ENCODE peak calls at places on chromosomes 2 and 18, in six cellular contexts. O is HepG2, B is GM12892, T is GM12878, I is H1, N is K562. U is an unnamed sample.

GRCh38 chr2:29420999-29421856 is 306.0 kb downstream of the CLIP4 start:
- DNase-seq in T (no peak), B (no peak), I (no peak), N (no peak), O (no peak), U (no peak)

GRCh38 chr2:121994238-121995206 is 239.1 kb downstream of the TSN start:
- DNase-seq in I (peak; percentile 38), N (no peak), O (no peak), T (no peak), B (no peak), U (no peak)

GRCh38 chr2:169452080-169452479 is 27.2 kb upstream of the BBS5 start:
- DNase-seq in N (peak; percentile 56), T (no peak), O (peak; percentile 61), B (no peak), I (no peak), U (no peak)

GRCh38 chr2:1455466-1455865 is 42.2 kb downstream of the TPO start:
- DNase-seq in O (no peak), T (no peak), I (no peak), N (no peak), B (no peak), U (no peak)

GRCh38 chr2:63856302-63856600 is 14.6 kb downstream of the UGP2 start:
- DNase-seq in O (no peak), B (no peak), I (no peak), N (no peak), T (no peak), U (no peak)

GRCh38 chr18:76679877-76680276 is 142.5 kb upstream of the ZNF236 start:
- DNase-seq in N (no peak), I (no peak), O (no peak), T (no peak), B (no peak), U (no peak)

GRCh38 chr2:105787376-105788318 is 42.9 kb downstream of the NCK2 start:
- DNase-seq in B (no peak), I (no peak), N (peak; percentile 42), O (no peak), T (no peak), U (no peak)

GRCh38 chr2:121790276-121790956 is 35.0 kb downstream of the TSN start:
- DNase-seq in N (no peak), B (no peak), I (no peak), O (peak; percentile 61), T (no peak), U (no peak)

GRCh38 chr2:219688560-219689445 is 61.4 kb downstream of the SLC4A3 start:
- DNase-seq in B (no peak), I (no peak), T (no peak), N (no peak), O (peak; percentile 36), U (no peak)

GRCh38 chr2:108988796-108989713 is at the start of gene EDAR:
- DNase-seq in T (no peak), N (peak; percentile 25), B (peak; percentile 37), O (peak; percentile 54), I (peak; percentile 79), U (peak; percentile 41)

GRCh38 chr2:28652217-28652616 is 99.4 kb upstream of the PPP1CB start:
- DNase-seq in O (no peak), T (no peak), B (no peak), I (no peak), N (no peak), U (no peak)

GRCh38 chr18:730692-731091 is 18.3 kb upstream of the ENOSF1 start:
- DNase-seq in I (no peak), N (no peak), B (no peak), O (no peak), T (no peak), U (no peak)

GRCh38 chr2:15363734-15364133 is 197.4 kb downstream of the NBAS start:
- DNase-seq in I (no peak), T (no peak), O (no peak), B (no peak), N (no peak), U (no peak)

GRCh38 chr2:85132392-85132791 is 800 bp upstream of the TCF7L1 start:
- DNase-seq in I (no peak), T (no peak), O (no peak), B (no peak), N (no peak), U (no peak)

GRCh38 chr2:226649871-226650660 is 149.6 kb downstream of the IRS1 start:
- DNase-seq in O (peak; percentile 90), N (no peak), B (no peak), I (peak; percentile 56), T (peak; percentile 33), U (no peak)

GRCh38 chr18:28834889-28835288 is 658.0 kb upstream of the CDH2 start:
- DNase-seq in I (no peak), N (no peak), O (no peak), B (no peak), T (no peak), U (no peak)

GRCh38 chr2:176491172-176491904 is 222.1 kb downstream of the MTX2 start:
- DNase-seq in B (peak; percentile 40), O (no peak), T (peak; percentile 67), N (peak; percentile 76), I (no peak), U (peak; percentile 56)

GRCh38 chr2:37992631-37993030 is 67.5 kb downstream of the RMDN2 start:
- DNase-seq in T (no peak), B (no peak), O (no peak), I (no peak), N (no peak), U (no peak)

GRCh38 chr2:102278720-102279390 is 32.5 kb upstream of the IL1RL1 start:
- DNase-seq in O (no peak), B (no peak), N (no peak), I (no peak), T (no peak), U (no peak)

GRCh38 chr2:202201220-202202160 is 36.9 kb downstream of the SUMO1 start:
- DNase-seq in O (no peak), N (no peak), T (no peak), B (no peak), I (no peak), U (no peak)

GRCh38 chr2:190280565-190281330 is 38.9 kb downstream of the HIBCH start:
- DNase-seq in O (no peak), N (no peak), B (no peak), T (no peak), I (no peak), U (no peak)

GRCh38 chr2:128187032-128187654 is 96.1 kb downstream of the UGGT1 start:
- DNase-seq in T (no peak), B (no peak), I (no peak), N (no peak), O (no peak), U (no peak)

GRCh38 chr2:43059183-43059897 is 167.1 kb downstream of the ZFP36L2 start:
- DNase-seq in I (no peak), N (peak; percentile 61), T (peak; percentile 70), B (no peak), O (no peak), U (peak; percentile 47)

GRCh38 chr2:53739057-53739456 is 28.5 kb upstream of the CHAC2 start:
- DNase-seq in O (no peak), N (no peak), T (no peak), B (no peak), I (no peak), U (no peak)

GRCh38 chr2:8125741-8126691 is 555.8 kb upstream of the ID2 start:
- DNase-seq in N (no peak), I (no peak), O (peak; percentile 100), B (no peak), T (no peak), U (no peak)
- TF ChIP-seq POLR2A in N (no peak), I (no peak), O (peak; percentile 94), B (no peak), T (no peak), U (no peak)

DNA sequence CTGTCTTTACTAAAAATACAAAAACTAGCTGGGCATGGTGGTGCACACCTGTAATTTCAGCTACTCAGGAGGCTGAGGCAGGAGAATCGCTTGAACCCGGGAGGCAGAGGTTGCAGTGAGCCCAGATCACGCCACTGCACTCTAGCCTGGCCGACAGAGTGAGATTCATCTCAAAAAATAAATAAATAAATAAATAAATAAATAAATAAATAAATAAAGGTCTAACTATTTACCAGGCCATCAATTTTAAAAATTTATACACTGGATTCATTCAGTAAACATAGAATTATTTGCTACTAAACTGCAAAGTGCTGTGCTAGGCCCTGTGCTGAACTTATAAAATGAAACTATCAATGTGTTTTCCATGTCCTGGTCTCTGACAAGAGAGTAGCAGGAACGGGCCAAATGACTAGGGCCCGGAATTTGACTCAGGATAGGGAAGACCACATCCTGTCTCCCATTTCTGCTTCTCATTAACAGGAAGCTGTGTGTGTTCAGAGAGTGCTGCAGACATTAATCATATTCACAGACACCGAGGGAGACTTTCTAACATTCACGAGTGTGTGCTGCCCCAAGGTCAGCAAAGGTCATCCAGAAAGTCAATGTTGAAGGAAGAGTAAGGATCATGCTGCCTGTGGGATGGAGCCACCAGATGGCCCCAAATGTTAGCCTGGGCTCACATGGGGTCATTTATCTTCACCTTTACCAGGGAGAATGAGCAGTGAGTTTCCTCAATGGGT is 95.8 kb downstream of the SPP2 start:
- DNase-seq in I (no peak), N (no peak), B (no peak), T (no peak), O (no peak), U (no peak)
- TF ChIP-seq TAF1 in I (no peak), N (no peak), B (no peak), T (no peak), O (no peak), U (no peak)

DNA sequence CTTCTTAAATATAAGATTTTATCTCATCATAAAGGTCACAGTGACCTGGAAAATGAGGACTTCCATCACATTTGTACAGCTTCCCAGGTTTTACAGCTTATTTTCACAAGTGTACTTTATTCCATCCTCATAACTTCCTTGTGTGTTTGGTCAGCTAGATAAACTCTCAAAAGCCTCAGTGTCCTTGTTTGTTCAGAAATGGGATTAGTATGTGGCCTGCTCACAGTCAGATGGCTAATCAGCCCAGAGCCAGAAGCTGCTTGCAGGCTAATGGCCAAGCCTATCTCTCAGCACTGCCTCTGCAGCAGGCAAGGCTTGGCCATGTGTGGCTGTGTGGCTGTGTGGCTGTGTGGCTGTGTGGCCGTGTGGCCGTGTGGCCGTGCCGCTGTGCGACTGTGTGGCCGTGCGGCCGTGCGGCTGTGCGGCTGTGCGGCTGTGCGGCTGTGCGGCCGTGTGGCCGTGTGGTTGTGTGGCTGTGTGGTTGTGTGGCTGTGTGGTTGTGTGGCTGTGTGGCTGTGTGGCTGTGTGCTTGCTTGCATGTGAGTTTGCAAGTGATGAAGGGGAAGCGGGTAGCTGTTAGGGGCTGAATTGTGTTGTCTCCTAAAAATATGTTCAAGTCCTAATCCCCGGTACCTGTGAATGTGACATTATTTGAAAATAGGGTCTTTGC is 233.0 kb upstream of the TNP1 start:
- DNase-seq in N (peak; percentile 88), I (no peak), O (no peak), B (no peak), T (no peak), U (no peak)
- TF ChIP-seq POLR2AphosphoS5 in N (peak; percentile 98), I (no peak), O (no peak), B (no peak), T (no peak), U (no peak)

DNA sequence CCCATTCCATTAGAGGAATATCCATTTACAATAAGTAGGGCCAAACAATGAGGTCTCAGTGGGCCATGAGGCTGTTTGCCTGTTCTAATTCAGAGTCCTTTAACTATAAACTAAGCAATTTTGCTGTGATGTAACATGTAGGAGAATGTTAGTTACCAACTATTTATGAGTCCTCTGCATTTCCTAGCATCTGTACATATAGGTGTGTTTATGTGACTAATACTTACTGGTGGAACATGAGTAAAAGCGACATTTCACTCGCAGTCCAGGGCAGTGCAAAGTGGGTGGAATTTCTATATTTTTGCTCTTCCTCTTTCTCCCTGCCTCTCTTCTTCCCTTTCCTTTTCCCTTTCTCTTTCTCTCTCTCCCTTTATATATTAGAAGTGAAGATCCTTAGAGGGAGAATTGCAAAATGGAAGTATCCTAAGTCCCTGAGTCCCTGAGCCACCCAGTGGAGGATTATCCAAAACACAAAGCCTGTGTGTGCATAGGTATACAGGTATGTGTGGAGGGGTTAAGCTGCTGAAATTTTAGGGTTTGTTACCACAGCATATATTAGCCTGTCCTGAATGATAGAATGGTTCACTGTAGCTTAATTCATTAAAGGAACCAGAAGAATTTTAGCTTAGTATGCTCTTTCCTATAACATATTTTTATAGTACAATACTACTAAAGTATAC is 487.0 kb upstream of the FANCL start:
- DNase-seq in O (no peak), I (no peak), B (no peak), N (no peak), T (no peak), U (no peak)
- TF ChIP-seq POLR2A in O (no peak), I (no peak), B (no peak), N (no peak), T (no peak), U (no peak)

U was measured in GM12891.